ENCODE peak calls at places on chromosomes 4 and X, in four cellular contexts. P is ascending aorta; N is CD8-positive, alpha-beta T cell; Z is naive thymus-derived CD4-positive, alpha-beta T cell. A is an unnamed sample. For H3K4me1, the result is how much of the 10 kb centered on the place peaks cover.

GRCh38 chr4:1293981-1294380 is 4.3 kb downstream of the MAEA start:
- DNase-seq in P (no peak), N (no peak), Z (no peak), A (no peak)

GRCh38 chr4:6771229-6771671 is 11.3 kb upstream of the KIAA0232 start:
- DNase-seq in P (peak), N (no peak), Z (no peak), A (no peak)

GRCh38 chr4:86493460-86493859 is 100.7 kb upstream of the PTPN13 start:
- DNase-seq in P (no peak), N (no peak), Z (no peak), A (no peak)

GRCh38 chr4:26838055-26838842 is 22.4 kb upstream of the STIM2 start:
- DNase-seq in P (no peak), N (no peak), Z (no peak), A (no peak)

GRCh38 chr4:184745747-184746531 is 12.0 kb upstream of the CENPU start:
- DNase-seq in P (peak), N (peak), Z (peak), A (peak)

GRCh38 chr4:76712564-76712963 is 185.4 kb downstream of the SOWAHB start:
- DNase-seq in P (no peak), N (no peak), Z (no peak), A (no peak)

GRCh38 chr4:77579406-77580076 is 26.1 kb upstream of the CXCL13 start:
- DNase-seq in P (no peak), N (no peak), Z (no peak), A (no peak)

GRCh38 chr4:169234137-169234855 is 36.5 kb downstream of the SH3RF1 start:
- DNase-seq in P (no peak), N (no peak), Z (no peak), A (no peak)

GRCh38 chr4:6043843-6044242 is 25.6 kb upstream of the C4orf50 start:
- DNase-seq in P (no peak), N (no peak), Z (no peak), A (no peak)

GRCh38 chr4:173237152-173237551 is 68.5 kb downstream of the GALNT7 start:
- DNase-seq in P (no peak), N (no peak), Z (no peak), A (no peak)

GRCh38 chrX:30935985-30936384 is 46.9 kb upstream of the TAB3 start:
- DNase-seq in P (no peak), N (no peak), Z (no peak), A (peak)

GRCh38 chrX:30931920-30932319 is 42.9 kb upstream of the TAB3 start:
- DNase-seq in P (no peak), N (no peak), Z (no peak), A (no peak)

GRCh38 chrX:30930679-30931078 is 41.6 kb upstream of the TAB3 start:
- DNase-seq in P (no peak), N (no peak), Z (no peak), A (no peak)

DNA sequence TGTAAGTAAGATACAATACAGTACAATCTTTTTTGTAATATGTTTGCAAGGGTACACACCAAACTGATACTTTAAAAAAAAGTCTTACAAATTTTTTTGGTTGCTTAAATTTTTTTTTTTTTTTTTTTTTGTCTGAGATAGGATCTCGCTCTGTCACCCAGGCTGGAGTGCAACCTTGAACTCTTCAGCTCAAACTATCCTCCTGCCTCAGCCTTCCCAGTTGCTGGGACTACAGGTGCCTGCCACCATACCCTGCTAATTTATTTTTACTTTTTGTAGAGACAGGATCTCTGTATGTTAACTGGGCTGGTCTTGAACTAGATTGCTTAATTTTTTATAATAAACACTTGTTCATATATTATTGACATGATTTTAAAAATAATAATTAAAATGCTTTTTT is 41.1 kb upstream of the TAB3 start:
- DNase-seq in P (no peak), N (no peak), Z (no peak), A (no peak)
- H3K4me1 ChIP-seq in P (under half), N (under half), Z (under half), A (under half)

DNA sequence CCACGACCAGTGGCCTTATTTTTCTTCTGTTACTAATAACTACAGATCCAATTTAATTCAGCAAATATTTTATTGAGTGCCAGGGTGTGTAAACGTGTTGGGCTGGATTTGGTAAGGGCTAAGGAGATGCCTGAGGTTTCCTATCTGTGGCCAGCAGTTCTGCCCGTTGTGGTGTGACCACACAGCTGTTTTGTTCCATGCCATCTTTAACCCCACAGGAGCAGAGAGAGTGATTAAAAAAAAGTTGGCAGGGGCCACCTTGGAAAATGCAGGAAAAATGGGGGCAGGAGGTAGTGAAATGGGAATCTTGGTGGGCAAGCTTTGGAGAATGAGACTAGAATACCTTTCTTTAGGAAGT is 1.1 kb downstream of the PLAC8 start:
- DNase-seq in P (no peak), N (no peak), Z (no peak), A (no peak)
- H3K27ac ChIP-seq in P (no peak), N (peak), Z (peak), A (peak)

DNA sequence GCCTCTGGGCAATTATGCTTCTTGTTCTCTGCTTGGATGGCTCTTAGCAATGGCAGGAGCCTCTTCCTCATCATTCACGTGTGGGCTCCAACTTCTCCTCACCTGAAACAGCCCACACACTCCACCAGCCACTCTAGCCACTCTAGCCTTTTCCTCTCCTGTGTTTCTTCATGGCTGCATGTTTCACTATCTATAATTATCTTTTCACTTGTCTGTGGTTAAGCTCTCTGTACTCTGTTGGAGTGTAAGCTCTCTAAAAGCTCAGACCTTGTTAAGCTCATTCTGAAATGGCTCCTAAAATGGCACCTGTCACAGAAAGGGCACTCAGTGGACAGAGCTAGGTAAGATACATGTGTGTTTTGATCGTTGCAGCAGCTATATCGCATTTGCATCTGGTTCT is 80.0 kb downstream of the SH3KBP1 start:
- DNase-seq in P (no peak), N (no peak), Z (no peak), A (no peak)
- H3K4me1 ChIP-seq in P (under half), N (under half), Z (under half), A (under half)

GRCh38 chr4:128635141-128635911 is 174.2 kb upstream of the JADE1 start:
- DNase-seq in P (peak), N (no peak), Z (no peak), A (no peak)
- H3K27ac ChIP-seq in P (peak), N (no peak), Z (no peak), A (no peak)

DNA sequence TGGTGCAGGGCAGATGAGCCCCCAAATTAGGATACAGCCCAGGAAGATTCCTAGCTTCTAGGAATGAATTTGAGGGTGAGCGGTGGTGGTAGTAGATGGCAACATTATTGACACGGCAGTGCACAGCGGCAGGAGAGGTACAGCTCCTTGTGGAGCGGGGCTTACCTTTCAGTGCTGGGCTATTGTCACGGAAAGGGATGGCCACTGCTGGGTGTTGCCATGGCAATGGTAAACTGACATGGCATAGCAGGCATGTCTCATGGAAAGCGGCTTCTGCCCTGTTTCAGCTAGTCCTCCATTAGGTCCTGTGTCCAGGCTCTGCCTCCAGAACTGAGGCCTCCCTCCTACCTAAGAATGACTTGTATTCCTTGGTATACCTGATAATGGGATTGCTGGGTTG is 81.8 kb upstream of the WDR1 start:
- DNase-seq in P (no peak), N (no peak), Z (no peak), A (peak)
- H3K4me1 ChIP-seq in P (under half), N (under half), Z (under half), A (under half)

DNA sequence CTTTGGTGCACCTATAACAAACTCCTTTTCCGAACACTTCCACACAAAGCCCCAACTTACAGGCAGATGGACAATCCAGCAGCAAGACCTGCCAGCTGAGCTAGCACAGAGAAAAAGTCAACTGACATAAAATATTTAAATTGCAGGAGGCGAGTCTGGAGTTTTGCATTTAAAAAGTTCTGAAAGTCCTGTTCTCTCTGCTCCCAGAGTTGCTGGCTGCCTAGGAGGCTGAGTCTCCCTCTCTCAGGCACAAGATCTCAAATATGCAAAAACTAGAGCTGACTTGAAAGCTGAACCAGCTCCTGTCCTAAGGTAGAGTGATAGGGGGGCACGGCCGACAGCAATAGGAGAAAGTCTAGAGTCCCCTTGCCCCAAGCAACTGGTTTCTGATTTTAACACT is 1.1 kb downstream of the LDB2 start:
- DNase-seq in P (no peak), N (no peak), Z (no peak), A (no peak)
- H3K27ac ChIP-seq in P (peak), N (no peak), Z (no peak), A (peak)

DNA sequence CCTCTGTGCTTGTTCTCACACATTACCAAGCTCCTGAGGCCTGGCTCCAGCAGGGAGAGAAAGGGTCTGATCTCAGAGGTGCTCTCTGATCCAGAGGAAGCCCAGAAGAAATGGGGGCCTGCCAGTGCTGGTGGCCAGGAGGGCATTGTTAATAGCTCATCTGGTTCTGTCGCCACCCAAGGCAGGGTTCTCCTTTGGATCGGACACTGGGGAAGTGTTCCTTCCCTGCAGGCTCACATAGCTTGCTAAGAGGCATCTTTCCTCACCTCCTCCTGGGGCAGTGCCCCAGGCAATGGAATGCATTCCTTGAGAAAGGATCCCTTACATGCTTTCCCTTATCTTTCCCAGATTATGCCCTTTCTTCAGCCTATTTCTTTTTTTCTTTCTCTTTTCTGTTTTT is 53.8 kb downstream of the RBM47 start:
- DNase-seq in P (no peak), N (no peak), Z (no peak), A (no peak)
- H3K4me1 ChIP-seq in P (under half), N (under half), Z (under half), A (under half)